ENCODE peak calls at places on chromosome 18, in ten cellular contexts. A, V, I, D, R, J, S, X, G and U are unnamed samples.

GRCh38 chr18:48927286-48928080 is 23.3 kb downstream of the SMAD7 start:
- DNase-seq in S (no peak), A (no peak), I (no peak), V (no peak), D (no peak), X (no peak), R (no peak), G (no peak), J (no peak), U (no peak)

GRCh38 chr18:61921621-61922235 is 28.9 kb upstream of the RNF152 start:
- DNase-seq in S (no peak), G (no peak), R (peak), V (no peak), A (no peak), I (no peak), D (no peak), J (no peak), X (peak), U (no peak)

GRCh38 chr18:76658627-76659026 is 163.6 kb upstream of the ZNF516 start:
- DNase-seq in V (no peak), G (no peak), X (no peak), A (no peak), J (no peak), I (peak), R (peak), S (no peak), D (no peak), U (no peak)

GRCh38 chr18:48123324-48123723 is 192.9 kb upstream of the SMAD2 start:
- DNase-seq in X (no peak), J (no peak), R (no peak), A (no peak), S (no peak), I (no peak), V (peak), D (no peak), G (no peak), U (no peak)

GRCh38 chr18:10923671-10924070 is 225.7 kb downstream of the PIEZO2 start:
- DNase-seq in J (no peak), A (no peak), R (no peak), G (no peak), V (no peak), S (no peak), D (no peak), I (no peak), X (no peak), U (no peak)

GRCh38 chr18:79922971-79923411 is 28.5 kb downstream of the SLC66A2 start:
- DNase-seq in X (no peak), I (no peak), J (peak), V (peak), D (peak), R (no peak), S (no peak), G (no peak), A (no peak), U (no peak)

GRCh38 chr18:10047237-10047636 is 133.4 kb downstream of the VAPA start:
- DNase-seq in D (no peak), J (no peak), R (no peak), V (no peak), S (no peak), G (peak), X (no peak), I (no peak), A (no peak), U (no peak)

GRCh38 chr18:9849407-9849961 is 36.3 kb upstream of the TXNDC2 start:
- DNase-seq in S (no peak), X (peak), V (peak), D (peak), I (no peak), G (no peak), J (peak), R (no peak), A (no peak), U (peak)

DNA sequence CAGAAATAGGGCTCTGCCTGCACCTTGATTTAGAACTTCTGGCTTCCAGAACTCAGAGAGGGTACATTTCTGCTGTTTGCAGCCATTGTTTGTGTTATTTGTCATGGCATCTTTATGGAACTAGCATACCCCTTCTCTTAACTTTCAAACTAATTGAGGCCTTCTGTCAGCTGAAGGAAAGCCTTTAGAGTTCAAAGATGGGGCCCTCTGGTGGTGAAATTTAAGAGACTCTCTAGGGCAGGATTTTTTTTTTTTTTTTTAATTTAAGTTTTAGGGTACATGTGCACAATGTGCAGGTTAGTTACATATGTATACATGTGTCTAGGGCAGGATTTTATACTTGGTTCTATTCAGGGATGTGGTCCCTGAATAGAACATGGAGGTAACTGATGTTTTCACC is 260.6 kb upstream of the LINC00305 start:
- DNase-seq in S (no peak), G (no peak), D (no peak), I (no peak), X (no peak), J (no peak), A (no peak), R (peak), V (no peak), U (peak)
- TF ChIP-seq CTCF in S (peak), G (peak), D (peak), I (no peak), X (no peak), J (no peak), A (no peak), R (peak), V (no peak), U (peak)

GRCh38 chr18:75365837-75366236 is 61.7 kb downstream of the SMIM21 start:
- DNase-seq in I (no peak), V (no peak), R (no peak), J (no peak), D (no peak), S (no peak), A (no peak), X (no peak), G (no peak), U (no peak)
- TF ChIP-seq CTCF in I (no peak), V (no peak), R (peak), J (no peak), D (no peak), S (peak), A (no peak), X (no peak), G (no peak), U (no peak)

DNA sequence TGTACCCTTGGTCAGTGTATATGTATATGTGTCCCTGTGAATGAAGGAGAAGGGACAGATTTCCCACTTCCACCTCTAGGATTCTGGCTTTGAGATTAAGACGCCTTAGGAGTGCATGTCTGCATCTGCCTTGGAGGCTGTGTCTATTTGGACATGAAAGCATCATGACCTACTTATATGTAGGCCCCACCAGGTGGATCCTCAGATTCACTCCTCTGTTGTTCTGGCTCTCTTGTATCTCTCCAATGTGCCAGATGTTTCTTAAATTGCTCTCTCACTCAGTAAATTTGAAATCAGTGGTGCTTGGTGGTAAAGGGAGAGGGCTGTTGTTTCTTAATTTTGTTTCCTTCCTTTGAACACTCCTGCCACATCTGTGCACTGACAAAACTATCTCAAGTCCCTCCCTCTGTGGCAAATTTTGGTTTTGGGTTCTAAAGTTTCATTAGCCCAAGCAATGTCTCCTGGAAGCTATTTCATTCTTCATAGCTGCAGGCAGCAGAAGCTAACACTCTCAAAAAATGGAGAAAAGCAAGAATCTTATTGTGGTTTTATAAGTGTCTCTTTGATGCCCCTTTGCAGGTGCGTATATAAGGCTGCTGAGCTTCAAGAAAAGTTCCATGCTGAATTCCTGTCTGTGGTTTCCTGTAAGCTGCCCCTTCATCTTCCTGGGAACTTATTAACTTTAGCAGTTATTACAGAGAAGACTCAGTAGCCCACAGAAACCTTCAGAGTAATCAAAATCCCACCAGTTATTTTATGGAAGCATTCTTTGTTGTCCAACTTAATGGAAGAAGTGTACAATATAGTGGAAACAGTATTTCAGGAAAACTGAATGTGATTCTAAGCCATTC is 179.6 kb upstream of the SETBP1 start:
- DNase-seq in V (no peak), S (no peak), A (no peak), G (no peak), D (no peak), X (no peak), J (no peak), I (no peak), R (no peak), U (no peak)
- TF ChIP-seq CTCF in V (no peak), S (no peak), A (no peak), G (no peak), D (no peak), X (no peak), J (no peak), I (no peak), R (no peak), U (no peak)

GRCh38 chr18:50989711-50990110 is 21.9 kb downstream of the ELAC1 start:
- DNase-seq in I (no peak), V (no peak), D (no peak), G (no peak), X (no peak), R (no peak), J (no peak), A (no peak), S (no peak), U (no peak)
- TF ChIP-seq CTCF in I (no peak), V (no peak), D (no peak), G (no peak), X (no peak), R (no peak), J (no peak), A (no peak), S (no peak), U (no peak)

GRCh38 chr18:55449412-55450140 is 138.4 kb downstream of the TCF4 start:
- DNase-seq in G (no peak), I (no peak), A (no peak), R (no peak), S (no peak), J (no peak), X (no peak), D (no peak), V (no peak), U (no peak)

GRCh38 chr18:55448390-55448789 is 139.6 kb downstream of the TCF4 start:
- DNase-seq in I (no peak), V (no peak), A (no peak), J (no peak), D (no peak), S (no peak), R (no peak), G (no peak), X (no peak), U (no peak)

GRCh38 chr18:55444496-55444895 is 143.5 kb downstream of the TCF4 start:
- DNase-seq in X (no peak), G (no peak), A (no peak), V (no peak), I (no peak), R (no peak), D (no peak), S (no peak), J (no peak), U (no peak)

GRCh38 chr18:55447672-55448018 is 140.3 kb downstream of the TCF4 start:
- DNase-seq in J (no peak), A (no peak), D (no peak), X (no peak), I (no peak), G (no peak), V (no peak), S (no peak), R (no peak), U (no peak)

GRCh38 chr18:55446996-55447671 is 140.9 kb downstream of the TCF4 start:
- DNase-seq in V (no peak), G (no peak), S (no peak), R (no peak), A (no peak), J (no peak), X (no peak), I (no peak), D (no peak), U (no peak)
- TF ChIP-seq CTCF in V (no peak), G (peak), S (no peak), R (no peak), A (no peak), J (no peak), X (no peak), I (no peak), D (no peak), U (no peak)